ENCODE peak calls at places on chromosomes 11 and 22, in five cellular contexts. U, M, R, G and Q are unnamed samples.

GRCh38 chr22:50683994-50684371 is 11.4 kb downstream of the SHANK3 start:
- DNase-seq in U (no peak), M (no peak), R (no peak), G (no peak), Q (no peak)

GRCh38 chr22:45785458-45785857 is 113.8 kb downstream of the ATXN10 start:
- DNase-seq in U (peak; percentile 89), M (peak; percentile 54), R (peak; percentile 60), G (peak; percentile 40), Q (no peak)

GRCh38 chr11:121091492-121092179 is 9.4 kb upstream of the TECTA start:
- DNase-seq in U (no peak), M (no peak), R (no peak), G (no peak), Q (no peak)

GRCh38 chr11:107370390-107370789 is 87.2 kb downstream of the CWF19L2 start:
- DNase-seq in U (peak; percentile 26), M (peak; percentile 63), R (no peak), G (no peak), Q (no peak)

GRCh38 chr11:57662893-57663292 is 5.0 kb upstream of the ZDHHC5 start:
- DNase-seq in U (peak; percentile 40), M (peak; percentile 31), R (peak; percentile 63), G (no peak), Q (no peak)

GRCh38 chr11:129854229-129854805 is 38.7 kb downstream of the TMEM45B start:
- DNase-seq in U (peak; percentile 42), M (peak; percentile 22), R (peak; percentile 35), G (no peak), Q (no peak)

GRCh38 chr11:575324-575995 is 810 bp upstream of the PHRF1 start:
- DNase-seq in U (peak; percentile 59), M (peak; percentile 80), R (no peak), G (no peak), Q (peak; percentile 96)

GRCh38 chr11:113729456-113729855 is 23.3 kb upstream of the TMPRSS5 start:
- DNase-seq in U (no peak), M (peak; percentile 52), R (no peak), G (no peak), Q (no peak)

GRCh38 chr22:23574371-23574811 is 5.7 kb downstream of the IGLL1 start:
- DNase-seq in U (no peak), M (no peak), R (no peak), G (no peak), Q (no peak)

GRCh38 chr11:34907934-34908593 is 8.1 kb downstream of the APIP start:
- DNase-seq in U (no peak), M (no peak), R (no peak), G (no peak), Q (no peak)

GRCh38 chr11:31804439-31805036 is 6.6 kb downstream of the PAX6 start:
- DNase-seq in U (no peak), M (no peak), R (no peak), G (no peak), Q (peak; percentile 66)

GRCh38 chr11:31802990-31803812 is 7.9 kb downstream of the PAX6 start:
- DNase-seq in U (no peak), M (no peak), R (no peak), G (no peak), Q (peak; percentile 67)

GRCh38 chr11:31802609-31802989 is 8.5 kb downstream of the PAX6 start:
- DNase-seq in U (no peak), M (no peak), R (no peak), G (no peak), Q (peak; percentile 71)

GRCh38 chr11:31805037-31805628 is 6.0 kb downstream of the PAX6 start:
- DNase-seq in U (no peak), M (no peak), R (no peak), G (no peak), Q (peak; percentile 73)

DNA sequence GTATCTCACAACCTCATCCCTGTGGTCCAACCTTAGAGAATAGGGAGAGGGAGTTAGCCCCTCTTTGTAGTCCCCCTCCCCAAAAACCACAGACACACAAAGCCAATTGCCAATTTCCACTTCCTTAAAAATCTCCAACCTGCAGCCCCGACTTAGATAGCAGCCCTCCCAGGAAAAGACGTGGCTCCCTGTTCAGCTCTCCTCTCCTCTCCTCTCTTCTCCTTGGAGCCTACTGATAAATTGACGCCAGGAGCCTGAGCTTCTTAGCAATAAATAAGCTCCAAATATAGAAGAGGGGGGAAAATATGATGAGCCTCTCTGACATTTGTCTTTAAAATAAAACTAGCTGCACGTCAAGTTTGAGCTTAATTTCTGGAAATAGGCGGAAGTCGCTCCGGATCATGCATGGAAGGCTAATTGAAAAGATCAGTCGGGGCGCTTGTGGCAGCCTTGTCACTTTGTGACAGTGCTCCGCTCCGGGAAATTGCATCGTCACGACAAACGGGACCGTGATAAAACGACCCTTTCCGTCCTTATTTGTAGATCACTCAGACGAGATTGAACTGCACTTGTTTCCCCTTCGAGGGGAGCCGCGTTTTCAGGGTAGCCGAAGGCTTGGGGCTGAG is 7.2 kb downstream of the PAX6 start:
- DNase-seq in U (no peak), M (no peak), R (no peak), G (no peak), Q (peak; percentile 65)
- H3F3A ChIP-seq in U (no peaks in the 10 kb centered on the region), M (no peaks in the 10 kb centered on the region), R (no peaks in the 10 kb centered on the region), G (no peaks in the 10 kb centered on the region), Q (peaks cover 89% of the 10 kb centered on the region)

DNA sequence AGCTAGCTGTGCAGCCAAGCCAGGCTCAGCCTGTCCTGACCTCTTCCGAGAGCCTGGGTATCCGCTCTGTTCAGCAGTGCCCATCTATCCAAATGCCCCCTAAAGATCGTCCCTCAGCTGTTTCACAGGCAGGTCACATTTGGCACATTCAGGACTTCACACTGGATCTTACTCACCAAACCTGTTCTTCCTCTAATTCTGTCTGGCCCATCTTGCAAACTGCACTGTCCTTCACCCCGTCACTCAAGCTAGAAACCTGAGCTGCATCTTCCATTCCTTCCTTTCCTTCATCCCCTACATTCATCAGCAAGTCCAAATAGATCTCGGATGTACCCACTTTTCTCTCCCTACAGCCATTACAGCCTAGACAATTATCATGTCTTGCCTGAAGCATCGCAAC is 60.7 kb upstream of the CSNK2A3 start:
- DNase-seq in U (peak; percentile 52), M (no peak), R (no peak), G (no peak), Q (no peak)
- TF ChIP-seq EZH2 in U (no peak), M (no peak), R (no peak), G (no peak), Q (no peak)

GRCh38 chr11:12003329-12003728 is 5.1 kb downstream of the DKK3 start:
- DNase-seq in U (no peak), M (no peak), R (no peak), G (no peak), Q (no peak)
- H3F3A ChIP-seq in U (no peaks in the 10 kb centered on the region), M (peaks cover 23% of the 10 kb centered on the region), R (peaks cover 3% of the 10 kb centered on the region), G (no peaks in the 10 kb centered on the region), Q (peaks cover 5% of the 10 kb centered on the region)

GRCh38 chr11:10302744-10303557 is 1.9 kb upstream of the ADM start:
- DNase-seq in U (peak; percentile 67), M (peak; percentile 88), R (peak; percentile 73), G (peak; percentile 85), Q (peak; percentile 79)
- TF ChIP-seq EZH2 in U (no peak), M (no peak), R (no peak), G (no peak), Q (peak; percentile 58)

DNA sequence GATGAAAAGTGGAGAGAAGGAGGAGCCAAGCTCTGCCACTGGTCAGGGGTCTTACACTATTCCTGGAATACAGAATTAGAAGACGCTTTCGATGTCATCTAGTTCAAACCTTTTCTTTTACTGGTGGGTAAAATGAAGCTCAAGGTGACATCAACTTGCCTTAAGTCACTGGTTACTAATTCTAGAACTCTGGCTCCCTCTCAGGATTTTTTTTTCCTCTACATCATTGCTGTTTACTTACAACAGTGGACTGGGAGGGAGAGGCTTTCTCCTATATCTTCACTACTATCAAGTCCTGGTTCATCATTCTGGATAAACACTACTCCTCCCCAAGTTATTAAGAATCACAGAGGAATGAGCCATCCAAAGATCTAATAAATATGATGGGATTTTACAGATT is 82.9 kb downstream of the ETS1 start:
- DNase-seq in U (no peak), M (peak; percentile 60), R (no peak), G (no peak), Q (no peak)
- H3F3A ChIP-seq in U (peaks cover 10% of the 10 kb centered on the region), M (peaks cover 86% of the 10 kb centered on the region), R (peaks cover 22% of the 10 kb centered on the region), G (no peaks in the 10 kb centered on the region), Q (no peaks in the 10 kb centered on the region)

GRCh38 chr11:64379817-64380709 is 21.1 kb downstream of the RPS6KA4 start:
- DNase-seq in U (no peak), M (no peak), R (no peak), G (no peak), Q (no peak)
- TF ChIP-seq EZH2 in U (no peak), M (no peak), R (no peak), G (no peak), Q (no peak)

GRCh38 chr11:64776425-64776824 is 1.9 kb downstream of the SF1 start:
- DNase-seq in U (no peak), M (no peak), R (no peak), G (no peak), Q (no peak)
- H3F3A ChIP-seq in U (peaks cover 9% of the 10 kb centered on the region), M (peaks cover 58% of the 10 kb centered on the region), R (peaks cover 81% of the 10 kb centered on the region), G (peaks cover 35% of the 10 kb centered on the region), Q (peaks cover 79% of the 10 kb centered on the region)

GRCh38 chr22:39244073-39244495 is 698 bp downstream of the PDGFB start:
- DNase-seq in U (no peak), M (peak; percentile 24), R (peak; percentile 42), G (peak; percentile 29), Q (peak; percentile 59)
- TF ChIP-seq EZH2 in U (no peak), M (no peak), R (no peak), G (no peak), Q (peak; percentile 76)

DNA sequence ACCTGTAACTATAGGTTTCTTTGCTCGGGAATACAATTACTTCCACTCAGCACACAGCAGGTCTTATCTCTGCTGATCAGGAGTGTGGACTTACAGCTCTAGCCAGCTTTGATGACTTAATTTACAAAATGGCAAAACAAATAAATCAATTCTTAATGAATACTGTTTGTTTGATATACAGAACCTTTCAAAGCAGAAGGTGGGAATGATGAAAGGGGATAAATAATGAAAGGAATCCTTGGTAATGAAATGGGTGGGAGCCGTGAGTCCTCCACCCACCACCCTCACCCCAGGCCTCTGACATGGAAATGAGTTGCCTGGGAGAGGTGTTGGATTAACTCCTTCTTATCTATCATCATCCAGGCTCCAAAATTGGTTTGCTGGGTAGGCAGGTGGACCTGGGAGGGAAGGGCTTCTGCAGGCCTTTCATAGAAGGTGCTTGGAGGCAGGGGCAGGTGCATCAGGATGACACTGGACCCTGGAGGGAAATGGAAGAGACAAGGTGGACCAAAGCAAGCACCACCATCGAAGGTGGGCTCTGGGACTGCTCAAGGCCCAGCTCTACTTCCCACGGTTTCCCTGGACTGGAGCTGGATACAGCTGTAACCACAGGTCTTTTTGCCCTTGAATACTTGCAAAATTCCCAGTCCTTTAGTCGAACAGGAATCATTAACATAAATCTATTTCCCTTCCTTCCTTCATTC is 23.0 kb downstream of the POU2AF1 start:
- DNase-seq in U (no peak), M (no peak), R (no peak), G (no peak), Q (no peak)
- H3F3A ChIP-seq in U (no peaks in the 10 kb centered on the region), M (no peaks in the 10 kb centered on the region), R (peaks cover 3% of the 10 kb centered on the region), G (peaks cover 28% of the 10 kb centered on the region), Q (no peaks in the 10 kb centered on the region)